ENCODE peak calls at places on chromosomes 4 and X, in seven cellular contexts. Q, A, X, U, B, C and Z are unnamed samples.

GRCh38 chr4:43132010-43132582 is 239.6 kb downstream of the GRXCR1 start:
- DNase-seq in B (peak), X (peak), C (no peak), A (peak), Q (no peak), U (peak), Z (peak)

GRCh38 chrX:22686138-22686541 is 313.6 kb upstream of the DDX53 start:
- DNase-seq in A (peak), U (no peak), C (peak), B (peak), X (peak), Q (no peak), Z (peak)

GRCh38 chrX:44828008-44828605 is 15.7 kb upstream of the DUSP21 start:
- DNase-seq in U (no peak), X (peak), C (no peak), A (no peak), B (peak), Q (no peak), Z (peak)

GRCh38 chr4:2806392-2807355 is 13.8 kb downstream of the SH3BP2 start:
- DNase-seq in B (peak), A (no peak), C (peak), U (no peak), X (peak), Q (no peak), Z (no peak)

GRCh38 chr4:148359769-148360168 is 82.4 kb downstream of the NR3C2 start:
- DNase-seq in C (no peak), Q (no peak), B (no peak), U (no peak), X (no peak), A (peak), Z (no peak)

GRCh38 chr4:185383451-185383850 is 12.3 kb downstream of the LRP2BP start:
- DNase-seq in Q (no peak), A (no peak), X (no peak), B (no peak), C (no peak), U (no peak), Z (no peak)

GRCh38 chrX:11406109-11406755 is 113.0 kb downstream of the AMELX start:
- DNase-seq in X (no peak), A (no peak), C (no peak), Q (no peak), B (no peak), U (no peak), Z (peak)

GRCh38 chrX:44470816-44471215 is 71.8 kb downstream of the FUNDC1 start:
- DNase-seq in A (no peak), X (no peak), C (no peak), Q (no peak), B (no peak), U (no peak), Z (no peak)

GRCh38 chr4:146143888-146144287 is 31.6 kb upstream of the LSM6 start:
- DNase-seq in U (no peak), Q (no peak), B (no peak), C (no peak), A (no peak), X (no peak), Z (no peak)

GRCh38 chr4:186472948-186473347 is 82.4 kb downstream of the MTNR1A start:
- DNase-seq in U (peak), C (no peak), B (peak), X (peak), A (peak), Q (no peak), Z (peak)

GRCh38 chr4:38004887-38005286 is 44.7 kb downstream of the PTTG2 start:
- DNase-seq in Q (no peak), X (no peak), A (no peak), C (no peak), U (no peak), B (no peak), Z (no peak)

GRCh38 chr4:98166025-98166730 is 22.9 kb upstream of the STPG2 start:
- DNase-seq in B (peak), A (no peak), X (no peak), Q (no peak), C (peak), U (no peak), Z (peak)

GRCh38 chr4:16227462-16227868 is 1.2 kb upstream of the TAPT1 start:
- DNase-seq in C (peak), Q (no peak), X (peak), U (peak), B (peak), A (peak), Z (peak)

GRCh38 chr4:55393461-55394320 is 2.1 kb upstream of the TMEM165 start:
- DNase-seq in A (no peak), Q (no peak), C (no peak), B (peak), X (peak), U (no peak), Z (no peak)

GRCh38 chrX:101595739-101596419 is 21.9 kb downstream of the ARMCX6 start:
- DNase-seq in A (peak), C (no peak), X (peak), U (peak), B (peak), Q (no peak), Z (peak)

GRCh38 chrX:37921758-37922157 is 74.4 kb upstream of the DYNLT3 start:
- DNase-seq in C (no peak), U (no peak), X (peak), Q (no peak), A (no peak), B (peak), Z (peak)

GRCh38 chr4:3369781-3370660 is 71.7 kb upstream of the HGFAC start:
- DNase-seq in X (peak), C (peak), B (peak), U (peak), Q (peak), A (peak), Z (peak)

GRCh38 chr4:161919442-161920220 is 244.2 kb downstream of the FSTL5 start:
- DNase-seq in Q (no peak), A (no peak), X (no peak), C (no peak), U (no peak), B (no peak), Z (no peak)

GRCh38 chr4:137819964-137820383 is 287.7 kb upstream of the PCDH18 start:
- DNase-seq in C (no peak), B (peak), X (peak), Q (no peak), A (peak), U (peak), Z (peak)

GRCh38 chr4:74794341-74794801 is at the start of gene BTC:
- DNase-seq in A (peak), B (peak), Q (peak), X (no peak), U (peak), C (peak), Z (no peak)

GRCh38 chr4:158253350-158253980 is 43.2 kb downstream of the TMEM144 start:
- DNase-seq in C (no peak), A (peak), B (peak), X (peak), Q (no peak), U (peak), Z (peak)

GRCh38 chr4:160498211-160498610 is 1395.3 kb downstream of the RAPGEF2 start:
- DNase-seq in U (no peak), Q (no peak), B (no peak), C (no peak), X (no peak), A (no peak), Z (no peak)

GRCh38 chrX:48806088-48806487 is 4.2 kb downstream of the HDAC6 start:
- DNase-seq in B (no peak), Q (no peak), U (no peak), C (no peak), X (no peak), A (no peak), Z (no peak)

GRCh38 chrX:69503228-69503834 is 795 bp upstream of the NALF2 start:
- DNase-seq in U (no peak), C (no peak), Q (no peak), X (no peak), B (no peak), A (no peak), Z (no peak)

GRCh38 chr4:45006078-45006477 is 279.7 kb upstream of the GNPDA2 start:
- DNase-seq in C (no peak), Q (no peak), X (no peak), B (no peak), A (no peak), U (no peak), Z (no peak)

GRCh38 chrX:41722816-41723215 is 1.2 kb upstream of the GPR82 start:
- DNase-seq in Q (no peak), X (peak), C (no peak), A (no peak), B (peak), U (no peak), Z (peak)

GRCh38 chrX:78029663-78030062 is 60.2 kb upstream of the PGAM4 start:
- DNase-seq in Q (no peak), X (peak), B (peak), U (peak), A (peak), C (no peak), Z (peak)

GRCh38 chr4:74534936-74535335 is 90.0 kb downstream of the AREG start:
- DNase-seq in U (no peak), A (no peak), C (no peak), B (peak), X (peak), Q (no peak), Z (no peak)

GRCh38 chr4:176358083-176358469 is 38.3 kb downstream of the SPCS3 start:
- DNase-seq in A (no peak), B (no peak), Q (no peak), X (no peak), C (no peak), U (no peak), Z (no peak)

GRCh38 chr4:176357359-176358082 is 37.8 kb downstream of the SPCS3 start:
- DNase-seq in B (no peak), X (peak), A (peak), U (peak), C (no peak), Q (no peak), Z (no peak)

GRCh38 chr4:176360446-176360845 is 40.7 kb downstream of the SPCS3 start:
- DNase-seq in U (no peak), Q (no peak), B (no peak), A (no peak), X (no peak), C (no peak), Z (no peak)

GRCh38 chr4:176363072-176363471 is 43.3 kb downstream of the SPCS3 start:
- DNase-seq in Q (no peak), U (peak), A (no peak), C (no peak), B (no peak), X (no peak), Z (peak)

DNA sequence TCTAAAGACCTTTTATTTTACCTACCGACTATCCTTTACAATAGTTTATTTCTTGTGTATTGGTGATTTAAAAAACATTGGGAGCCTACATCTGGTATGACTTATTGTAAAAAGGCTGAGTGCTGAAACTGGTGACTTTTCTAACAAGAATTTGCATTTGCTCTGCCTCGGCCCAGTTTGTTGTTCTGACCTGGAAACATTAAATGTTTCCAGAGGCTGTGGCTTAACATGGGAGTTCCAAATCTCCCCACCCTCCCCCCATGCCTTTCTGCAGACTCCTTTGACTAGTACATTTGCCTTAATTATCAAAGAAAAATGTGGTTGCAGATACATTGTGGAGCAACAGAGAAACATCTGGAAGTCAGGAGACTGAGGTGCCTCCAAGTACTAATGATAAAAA is 39.8 kb downstream of the SPCS3 start:
- DNase-seq in Q (no peak), C (no peak), A (no peak), U (no peak), B (peak), X (peak), Z (peak)
- H3K4me3 ChIP-seq in Q (no peak), C (no peak), A (no peak), U (no peak), B (no peak), X (no peak), Z (no peak)

GRCh38 chr4:1795304-1796195 is 2.5 kb downstream of the FGFR3 start:
- DNase-seq in A (peak), U (no peak), Q (no peak), B (no peak), X (no peak), C (no peak), Z (no peak)
- H3K4me3 ChIP-seq in A (peak), U (no peak), Q (peak), B (no peak), X (no peak), C (peak), Z (no peak)

DNA sequence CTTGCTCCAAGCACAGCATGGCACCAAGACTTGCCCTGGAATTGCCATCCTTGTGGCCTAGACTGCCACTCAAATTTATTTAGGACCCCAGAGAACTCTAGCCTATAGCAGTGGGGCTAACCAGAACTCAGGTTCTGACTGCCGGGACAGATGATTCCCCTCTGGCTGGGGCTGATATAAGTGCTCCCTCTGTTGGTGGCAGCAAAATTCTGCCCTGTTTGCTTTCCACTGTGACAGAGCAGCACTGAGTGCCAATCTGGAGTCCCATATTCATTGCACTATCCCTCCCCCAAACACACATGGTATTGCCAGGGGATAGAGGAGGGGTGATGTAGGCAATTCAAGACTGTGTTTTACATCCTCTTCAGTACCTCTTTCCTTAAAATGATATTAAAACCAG is 1081.9 kb downstream of the FAT4 start:
- DNase-seq in B (no peak), X (no peak), C (no peak), U (no peak), Q (no peak), A (no peak), Z (no peak)
- H3K4me3 ChIP-seq in B (no peak), X (no peak), C (no peak), U (no peak), Q (no peak), A (no peak), Z (no peak)

GRCh38 chrX:153726286-153727107 is 1.8 kb downstream of the ABCD1 start:
- DNase-seq in Q (peak), C (peak), B (peak), A (peak), U (peak), X (peak), Z (peak)
- H3K4me3 ChIP-seq in Q (peak), C (peak), B (peak), A (no peak), U (peak), X (peak), Z (peak)

DNA sequence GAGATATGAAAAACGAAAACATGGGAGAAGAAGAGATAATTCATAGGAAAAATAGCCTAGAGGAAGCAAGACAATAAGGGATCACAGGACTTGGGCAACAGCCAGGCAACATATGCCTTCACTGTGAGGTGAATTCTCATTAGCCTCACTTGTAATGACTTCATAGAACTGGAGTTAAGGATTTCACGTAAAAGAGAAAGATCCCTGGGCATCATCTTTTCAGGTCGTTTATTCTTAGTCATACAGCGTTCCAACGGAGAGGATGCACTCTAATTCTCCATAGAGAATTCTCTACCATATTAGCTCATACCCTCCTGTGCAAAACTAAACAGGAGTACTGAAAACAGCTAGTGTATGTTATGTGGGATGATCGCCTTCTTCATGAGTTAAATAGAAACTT is 1.4 kb downstream of the PRKG2 start:
- DNase-seq in X (no peak), B (no peak), C (no peak), A (no peak), Q (no peak), U (no peak), Z (no peak)
- H3K4me3 ChIP-seq in X (no peak), B (no peak), C (no peak), A (no peak), Q (no peak), U (no peak), Z (no peak)

GRCh38 chrX:12973561-12974216 is 1.2 kb upstream of the TMSB4X start:
- DNase-seq in C (no peak), A (no peak), U (no peak), B (no peak), X (no peak), Q (no peak), Z (no peak)
- H3K4me3 ChIP-seq in C (peak), A (no peak), U (peak), B (peak), X (peak), Q (peak), Z (no peak)

GRCh38 chr4:84493092-84493850 is 5.8 kb downstream of the NKX6-1 start:
- DNase-seq in Q (no peak), X (peak), A (peak), U (no peak), C (peak), B (peak), Z (peak)
- H3K4me3 ChIP-seq in Q (peak), X (no peak), A (peak), U (no peak), C (peak), B (no peak), Z (no peak)

GRCh38 chr4:629916-630641 is 4.7 kb downstream of the PDE6B start:
- DNase-seq in U (no peak), X (no peak), C (no peak), A (peak), Q (no peak), B (no peak), Z (no peak)

GRCh38 chr4:629636-629915 is 4.2 kb downstream of the PDE6B start:
- DNase-seq in X (no peak), A (no peak), B (no peak), U (no peak), Q (no peak), C (no peak), Z (no peak)

GRCh38 chr4:628821-629635 is 3.7 kb downstream of the PDE6B start:
- DNase-seq in A (peak), C (no peak), U (no peak), B (no peak), Q (no peak), X (no peak), Z (no peak)

GRCh38 chr4:632391-632790 is 7.0 kb downstream of the PDE6B start:
- DNase-seq in U (no peak), Q (no peak), B (no peak), C (no peak), X (no peak), A (no peak), Z (no peak)

DNA sequence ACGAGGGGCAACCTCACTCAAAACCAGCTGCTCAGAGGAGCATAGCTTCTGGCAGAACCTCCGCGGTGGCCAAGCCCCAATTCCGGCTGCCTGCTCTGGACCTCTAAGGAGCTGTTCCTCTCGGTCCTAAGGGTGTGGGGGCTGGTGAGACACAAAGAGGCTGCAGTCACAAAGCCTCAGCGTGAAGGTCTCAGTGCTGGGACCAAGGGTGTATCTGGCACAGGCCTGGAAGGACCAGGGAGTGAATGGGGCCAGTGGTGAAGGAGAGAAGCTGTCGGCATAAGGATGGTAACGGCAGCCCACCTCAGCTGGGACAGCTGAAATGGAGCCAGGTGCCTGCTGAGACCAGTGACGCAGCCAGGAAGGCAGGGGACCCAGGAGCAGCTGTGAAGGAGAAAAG is 5.3 kb downstream of the PDE6B start:
- DNase-seq in B (no peak), A (peak), C (no peak), Q (no peak), X (no peak), U (no peak), Z (no peak)
- H3K4me3 ChIP-seq in B (no peak), A (no peak), C (no peak), Q (no peak), X (no peak), U (no peak), Z (no peak)

GRCh38 chr4:92266521-92266920 is 37.2 kb upstream of the GRID2 start:
- DNase-seq in X (no peak), Q (no peak), A (no peak), B (no peak), C (no peak), U (no peak), Z (no peak)
- H3K4me3 ChIP-seq in X (no peak), Q (no peak), A (no peak), B (no peak), C (no peak), U (no peak), Z (no peak)

DNA sequence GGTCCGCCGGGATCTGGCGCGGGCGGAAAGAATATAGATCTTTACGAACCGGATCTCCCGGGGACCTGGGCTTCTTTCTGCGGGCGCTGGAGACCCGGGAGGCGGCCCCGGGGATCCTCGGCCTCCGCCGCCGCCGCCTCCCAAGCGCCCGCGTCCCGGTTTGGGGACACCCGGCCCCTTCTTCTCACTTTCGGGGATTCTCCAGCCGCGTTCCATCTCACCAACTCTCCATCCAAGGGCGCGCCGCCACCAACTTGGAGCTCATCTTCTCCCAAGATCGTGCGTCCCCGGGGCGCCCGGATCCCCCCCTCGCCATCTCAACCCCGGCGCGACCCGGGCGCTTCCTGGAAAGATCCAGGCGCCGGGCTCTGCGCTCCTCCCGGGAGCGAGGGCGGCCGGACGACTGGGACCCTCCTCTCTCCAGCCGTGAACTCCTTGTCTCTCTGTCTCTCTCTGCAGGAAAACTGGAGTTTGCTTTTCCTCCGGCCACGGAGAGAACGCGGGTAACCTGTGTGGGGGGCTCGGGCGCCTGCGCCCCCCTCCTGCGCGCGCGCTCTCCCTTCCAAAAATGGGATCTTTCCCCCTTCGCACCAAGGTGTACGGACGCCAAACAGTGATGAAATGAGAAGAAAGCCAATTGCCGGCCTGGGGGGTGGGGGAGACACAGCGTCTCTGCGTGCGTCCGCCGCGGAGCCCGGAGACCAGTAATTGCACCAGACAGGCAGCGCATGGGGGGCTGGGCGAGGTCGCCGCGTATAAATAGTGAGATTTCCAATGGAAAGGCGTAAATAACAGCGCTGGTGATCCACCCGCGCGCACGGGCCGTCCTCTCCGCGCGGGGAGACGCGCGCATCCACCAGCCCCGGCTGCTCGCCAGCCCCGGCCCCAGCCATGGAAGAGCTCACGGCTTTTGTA is at the start of gene SHOX:
- DNase-seq in U (no peak), B (no peak), Q (no peak), C (peak), X (peak), A (peak), Z (no peak)
- H3K4me3 ChIP-seq in U (no peak), B (no peak), Q (no peak), C (no peak), X (peak), A (peak), Z (no peak)